ENCODE peak calls at places on chromosomes 11 and 22, in four cellular contexts. L, Q, I and F are unnamed samples.
A peak's percentile ranks its signal among the peaks of the same experiment; 100 is the strongest.

GRCh38 chr22:25709758-25710157 is 32.2 kb upstream of the MYO18B start:
- DNase-seq in L (no peak), I (peak; percentile 12), Q (no peak), F (no peak)

GRCh38 chr11:132078677-132079076 is 708.3 kb downstream of the NTM start:
- DNase-seq in L (no peak), Q (no peak), I (no peak), F (no peak)

GRCh38 chr11:70048279-70049024 is 29.7 kb upstream of the ANO1 start:
- DNase-seq in I (no peak), L (peak; percentile 56), Q (no peak), F (peak; percentile 10)

GRCh38 chr22:36762687-36763260 is 13.1 kb downstream of the IFT27 start:
- DNase-seq in I (no peak), L (no peak), Q (no peak), F (no peak)

GRCh38 chr11:120168108-120168959 is 30.4 kb upstream of the TRIM29 start:
- DNase-seq in L (peak; percentile 4), I (no peak), Q (no peak), F (no peak)

GRCh38 chr11:2664331-2664730 is 35.5 kb downstream of the KCNQ1OT1 start:
- DNase-seq in L (no peak), I (no peak), Q (no peak), F (no peak)

GRCh38 chr11:59283311-59283710 is 70.6 kb upstream of the MPEG1 start:
- DNase-seq in Q (no peak), L (no peak), I (no peak), F (no peak)

GRCh38 chr11:13970986-13971385 is 8.5 kb downstream of the SPON1 start:
- DNase-seq in I (no peak), Q (peak; percentile 30), L (no peak), F (peak; percentile 28)

GRCh38 chr11:72217856-72218745 is 1.5 kb downstream of the FOLR2 start:
- DNase-seq in I (no peak), L (no peak), Q (no peak), F (no peak)

GRCh38 chr11:21446939-21447590 is 745.8 kb upstream of the ANO5 start:
- DNase-seq in Q (no peak), L (no peak), I (no peak), F (no peak)

GRCh38 chr11:94895451-94895850 is 77.9 kb downstream of the CWC15 start:
- DNase-seq in Q (no peak), L (no peak), I (no peak), F (no peak)

GRCh38 chr11:107769189-107769588 is 57.3 kb upstream of the SLN start:
- DNase-seq in Q (peak; percentile 7), L (no peak), I (no peak), F (no peak)

GRCh38 chr22:26322179-26322905 is 106.7 kb upstream of the ASPHD2 start:
- DNase-seq in I (no peak), Q (no peak), L (no peak), F (no peak)

GRCh38 chr11:12556788-12557384 is 117.3 kb upstream of the TEAD1 start:
- DNase-seq in I (no peak), L (no peak), Q (peak; percentile 39), F (peak; percentile 71)

GRCh38 chr11:109046284-109046992 is 375.6 kb upstream of the C11orf87 start:
- DNase-seq in L (no peak), Q (no peak), I (no peak), F (no peak)

GRCh38 chr22:48427731-48428211 is 1399.9 kb downstream of the BRD1 start:
- DNase-seq in L (no peak), I (no peak), Q (no peak), F (no peak)

GRCh38 chr11:134045799-134046635 is 22.9 kb upstream of the JAM3 start:
- DNase-seq in I (no peak), Q (no peak), L (no peak), F (no peak)

GRCh38 chr11:841981-842369 is 354 bp downstream of the POLR2L start:
- DNase-seq in Q (no peak), L (no peak), I (no peak), F (no peak)

GRCh38 chr22:42077486-42078125 is 1.9 kb upstream of the SMDT1 start:
- DNase-seq in Q (no peak), L (no peak), I (no peak), F (no peak)

GRCh38 chr11:77771135-77771534 is 49.4 kb downstream of the RSF1 start:
- DNase-seq in Q (no peak), I (no peak), L (no peak), F (no peak)

GRCh38 chr22:27247691-27248434 is 553.7 kb downstream of the MN1 start:
- DNase-seq in Q (no peak), I (no peak), L (no peak), F (no peak)

GRCh38 chr11:19194620-19195308 is 7.0 kb downstream of the CSRP3 start:
- DNase-seq in I (no peak), L (no peak), Q (no peak), F (no peak)

GRCh38 chr11:78783301-78783700 is 208.6 kb upstream of the NARS2 start:
- DNase-seq in Q (no peak), L (no peak), I (no peak), F (no peak)

GRCh38 chr11:38446336-38446735 is 1848.3 kb upstream of the RAG2 start:
- DNase-seq in L (no peak), I (no peak), Q (no peak), F (no peak)

GRCh38 chr11:3195251-3196160 is 23.1 kb downstream of the MRGPRG start:
- DNase-seq in Q (peak; percentile 20), L (no peak), I (no peak), F (no peak)

GRCh38 chr11:34300571-34301295 is 57.1 kb downstream of the ABTB2 start:
- DNase-seq in Q (no peak), I (no peak), L (no peak), F (no peak)

GRCh38 chr22:37241351-37242142 is 2.5 kb downstream of the RAC2 start:
- DNase-seq in L (no peak), Q (no peak), I (no peak), F (no peak)

GRCh38 chr11:124301482-124301881 is 12.3 kb downstream of the OR8D1 start:
- DNase-seq in I (no peak), L (no peak), Q (no peak), F (no peak)

GRCh38 chr22:45082795-45083194 is 73.0 kb upstream of the PHF21B start:
- DNase-seq in Q (no peak), L (peak; percentile 15), I (no peak), F (no peak)

GRCh38 chr11:76785513-76785912 is 2.4 kb downstream of the TSKU start:
- DNase-seq in Q (no peak), I (no peak), L (no peak), F (peak; percentile 56)

GRCh38 chr11:75406338-75406777 is 7.0 kb downstream of the RPS3 start:
- DNase-seq in Q (no peak), I (no peak), L (peak; percentile 60), F (no peak)

GRCh38 chr11:121365304-121365703 is 72.7 kb downstream of the SC5D start:
- DNase-seq in I (no peak), Q (no peak), L (no peak), F (no peak)

GRCh38 chr11:41826129-41826528 is 366.7 kb upstream of the LRRC4C start:
- DNase-seq in Q (no peak), I (no peak), L (no peak), F (no peak)

GRCh38 chr22:46538816-46539163 is 1.4 kb upstream of the CELSR1 start:
- DNase-seq in I (no peak), L (no peak), Q (no peak), F (no peak)

DNA sequence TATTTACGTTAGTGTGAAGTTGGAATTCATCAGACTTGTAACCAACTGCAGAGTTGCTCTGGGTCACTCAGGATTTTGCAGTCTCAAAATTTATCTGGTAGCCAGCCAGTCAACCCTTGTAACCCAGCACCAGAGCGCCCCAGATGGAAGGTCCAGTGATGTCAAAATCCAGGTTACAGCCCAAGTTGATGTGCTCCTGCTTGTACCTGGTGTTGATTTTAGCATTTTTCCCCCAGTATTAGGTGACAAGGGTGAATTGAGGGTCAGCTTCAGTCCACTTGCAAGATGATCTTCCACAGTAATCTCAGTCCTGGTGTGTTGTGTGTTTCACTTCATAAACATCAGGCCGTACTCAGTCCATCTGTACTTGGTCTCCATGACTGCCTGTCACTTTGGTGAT is 7.5 kb downstream of the TIMM10B start:
- DNase-seq in L (no peak), Q (no peak), I (no peak), F (no peak)
- TF ChIP-seq MYC in L (no peak), Q (no peak), I (no peak), F (no peak)

GRCh38 chr11:117187428-117187798 is 8.9 kb downstream of the SIDT2 start:
- DNase-seq in I (no peak), Q (no peak), L (no peak), F (no peak)

GRCh38 chr11:117189191-117189940 is 9.8 kb upstream of the TAGLN start:
- DNase-seq in I (peak; percentile 68), Q (no peak), L (no peak), F (no peak)

GRCh38 chr11:117188620-117189081 is 10.1 kb downstream of the SIDT2 start:
- DNase-seq in I (no peak), Q (no peak), L (no peak), F (no peak)

GRCh38 chr11:117187007-117187406 is 8.5 kb downstream of the SIDT2 start:
- DNase-seq in L (no peak), Q (no peak), I (no peak), F (no peak)

DNA sequence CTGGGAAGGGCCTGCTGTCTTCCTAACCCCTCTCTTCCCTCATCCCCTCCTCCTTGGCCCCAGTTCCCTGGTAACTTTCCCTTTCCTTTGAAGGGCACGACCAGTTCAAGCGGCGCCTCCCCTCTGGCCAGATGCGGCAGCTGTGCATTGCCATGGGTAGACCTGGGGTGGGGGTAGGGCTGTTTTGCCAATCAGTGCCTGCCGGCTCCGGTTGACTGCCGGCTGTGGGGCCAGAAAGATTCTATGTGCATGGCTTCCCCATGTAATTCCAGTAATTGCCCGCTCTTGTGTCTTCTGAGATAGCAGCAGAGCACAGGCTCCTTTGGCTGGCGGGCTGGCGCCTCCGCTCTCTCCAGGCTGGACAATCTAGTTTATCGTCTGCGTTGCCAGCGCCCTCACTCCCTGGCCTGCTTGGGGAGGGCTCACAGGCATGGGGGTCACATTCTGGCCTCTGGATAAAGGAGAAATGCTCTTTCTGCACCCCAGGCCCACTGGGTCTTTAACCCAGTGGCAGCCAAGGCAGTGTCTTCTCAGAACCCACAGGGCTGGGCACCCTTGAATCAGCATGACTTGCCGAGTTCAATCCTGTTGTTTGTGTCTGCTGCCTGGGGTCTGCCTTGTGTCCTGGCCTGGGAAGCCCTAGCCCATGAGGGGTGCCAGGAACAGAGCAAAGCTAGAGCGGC is 9.4 kb downstream of the SIDT2 start:
- DNase-seq in Q (no peak), L (no peak), I (no peak), F (no peak)
- TF ChIP-seq ESRRA in Q (no peak), L (no peak), I (no peak), F (no peak)

GRCh38 chr11:66371627-66372415 is at the start of gene SLC29A2:
- DNase-seq in Q (no peak), L (peak; percentile 96), I (peak; percentile 61), F (peak; percentile 40)
- TF ChIP-seq MYC in Q (no peak), L (no peak), I (no peak), F (no peak)

DNA sequence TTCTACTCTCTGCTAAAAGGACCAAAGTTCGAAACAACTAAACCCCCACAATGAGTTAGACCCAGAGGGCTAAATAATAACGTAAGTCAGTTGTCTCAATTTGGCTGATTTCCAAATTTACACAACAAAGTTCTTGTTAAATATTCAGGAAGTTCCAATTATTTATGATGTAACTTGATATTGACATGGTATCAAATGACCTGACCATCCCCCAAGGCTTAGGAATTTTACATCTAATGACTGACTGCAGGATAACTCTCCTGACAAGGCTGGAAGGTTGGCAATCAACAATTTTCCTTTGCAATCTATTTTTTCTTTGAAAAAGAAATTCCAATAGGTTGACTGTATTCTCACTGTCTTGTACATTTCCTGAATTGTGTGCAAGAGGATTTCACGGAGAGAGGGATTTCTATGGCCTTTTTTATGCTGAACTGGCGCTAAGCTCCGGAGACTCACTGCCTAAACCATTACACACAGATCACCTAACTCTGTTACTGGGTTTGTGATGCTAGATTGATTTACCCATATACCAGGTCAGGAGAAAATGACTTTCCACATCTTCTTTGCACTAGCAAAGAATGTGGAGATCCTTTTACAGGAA is 9.6 kb upstream of the CDON start:
- DNase-seq in Q (peak; percentile 70), I (no peak), L (no peak), F (no peak)
- TF ChIP-seq ESRRA in Q (no peak), I (no peak), L (no peak), F (no peak)